ENCODE peak calls at places on chromosome 12, in eight cellular contexts. One of them, this sample, is unnamed.

GRCh38 chr12:67091204-67091603 is 178.0 kb upstream of the CAND1 start:
- DNase-seq in WTC11: no peak
- DNase-seq in body of pancreas: peak
- DNase-seq in glutamatergic neuron: no peak
- DNase-seq in AG10803: no peak
- DNase-seq in HFF-Myc: no peak
- DNase-seq in neural crest cell: no peak
- DNase-seq in GM12865: no peak
- DNase-seq in this sample: no peak

GRCh38 chr12:92987362-92987761 is 58.3 kb upstream of the EEA1 start:
- DNase-seq in WTC11: no peak
- DNase-seq in body of pancreas: peak
- DNase-seq in glutamatergic neuron: no peak
- DNase-seq in AG10803: peak
- DNase-seq in HFF-Myc: peak
- DNase-seq in neural crest cell: peak
- DNase-seq in GM12865: peak
- DNase-seq in this sample: no peak

GRCh38 chr12:119061208-119061796 is 80.0 kb downstream of the SRRM4 start:
- DNase-seq in WTC11: peak
- DNase-seq in body of pancreas: peak
- DNase-seq in glutamatergic neuron: no peak
- DNase-seq in AG10803: peak
- DNase-seq in HFF-Myc: peak
- DNase-seq in neural crest cell: peak
- DNase-seq in GM12865: peak
- DNase-seq in this sample: peak

GRCh38 chr12:102799229-102799628 is 117.8 kb downstream of the PAH start:
- DNase-seq in WTC11: no peak
- DNase-seq in body of pancreas: no peak
- DNase-seq in glutamatergic neuron: no peak
- DNase-seq in AG10803: no peak
- DNase-seq in HFF-Myc: no peak
- DNase-seq in neural crest cell: no peak
- DNase-seq in GM12865: no peak
- DNase-seq in this sample: no peak

GRCh38 chr12:116427200-116427932 is 131.8 kb upstream of the MAP1LC3B2 start:
- DNase-seq in WTC11: peak
- DNase-seq in body of pancreas: no peak
- DNase-seq in glutamatergic neuron: no peak
- DNase-seq in AG10803: peak
- DNase-seq in HFF-Myc: no peak
- DNase-seq in neural crest cell: no peak
- DNase-seq in GM12865: no peak
- DNase-seq in this sample: no peak

GRCh38 chr12:80714846-80715245 is 1.9 kb upstream of the MYF5 start:
- DNase-seq in WTC11: no peak
- DNase-seq in body of pancreas: no peak
- DNase-seq in glutamatergic neuron: no peak
- DNase-seq in AG10803: no peak
- DNase-seq in HFF-Myc: no peak
- DNase-seq in neural crest cell: no peak
- DNase-seq in GM12865: no peak
- DNase-seq in this sample: no peak

GRCh38 chr12:110743571-110744093 is 941 bp upstream of the PPP1CC start:
- DNase-seq in WTC11: peak
- DNase-seq in body of pancreas: peak
- DNase-seq in glutamatergic neuron: peak
- DNase-seq in AG10803: no peak
- DNase-seq in HFF-Myc: no peak
- DNase-seq in neural crest cell: peak
- DNase-seq in GM12865: no peak
- DNase-seq in this sample: no peak

GRCh38 chr12:49983892-49984291 is 11.1 kb downstream of the AQP6 start:
- DNase-seq in WTC11: no peak
- DNase-seq in body of pancreas: no peak
- DNase-seq in glutamatergic neuron: no peak
- DNase-seq in AG10803: peak
- DNase-seq in HFF-Myc: peak
- DNase-seq in neural crest cell: no peak
- DNase-seq in GM12865: no peak
- DNase-seq in this sample: no peak

GRCh38 chr12:31215521-31216232 is 110.3 kb downstream of the SINHCAF start:
- DNase-seq in WTC11: no peak
- DNase-seq in body of pancreas: peak
- DNase-seq in glutamatergic neuron: no peak
- DNase-seq in AG10803: no peak
- DNase-seq in HFF-Myc: no peak
- DNase-seq in neural crest cell: no peak
- DNase-seq in GM12865: no peak
- DNase-seq in this sample: no peak

GRCh38 chr12:71636704-71637115 is 26.9 kb downstream of the ZFC3H1 start:
- DNase-seq in WTC11: no peak
- DNase-seq in body of pancreas: peak
- DNase-seq in glutamatergic neuron: no peak
- DNase-seq in AG10803: peak
- DNase-seq in HFF-Myc: peak
- DNase-seq in neural crest cell: no peak
- DNase-seq in GM12865: peak
- DNase-seq in this sample: peak

GRCh38 chr12:48817957-48818830 is at the start of gene CACNB3:
- DNase-seq in WTC11: peak
- DNase-seq in body of pancreas: peak
- DNase-seq in glutamatergic neuron: peak
- DNase-seq in AG10803: peak
- DNase-seq in HFF-Myc: no peak
- DNase-seq in neural crest cell: peak
- DNase-seq in GM12865: peak
- DNase-seq in this sample: peak

GRCh38 chr12:29610473-29611174 is 113.1 kb upstream of the OVCH1 start:
- DNase-seq in WTC11: no peak
- DNase-seq in body of pancreas: no peak
- DNase-seq in glutamatergic neuron: no peak
- DNase-seq in AG10803: no peak
- DNase-seq in HFF-Myc: no peak
- DNase-seq in neural crest cell: no peak
- DNase-seq in GM12865: no peak
- DNase-seq in this sample: no peak

GRCh38 chr12:118189761-118190181 is 53.8 kb downstream of the PEBP1 start:
- DNase-seq in WTC11: peak
- DNase-seq in body of pancreas: peak
- DNase-seq in glutamatergic neuron: peak
- DNase-seq in AG10803: peak
- DNase-seq in HFF-Myc: no peak
- DNase-seq in neural crest cell: peak
- DNase-seq in GM12865: no peak
- DNase-seq in this sample: no peak

GRCh38 chr12:3047961-3048360 is 29.2 kb upstream of the TSPAN9 start:
- DNase-seq in WTC11: peak
- DNase-seq in body of pancreas: no peak
- DNase-seq in glutamatergic neuron: no peak
- DNase-seq in AG10803: no peak
- DNase-seq in HFF-Myc: no peak
- DNase-seq in neural crest cell: no peak
- DNase-seq in GM12865: no peak
- DNase-seq in this sample: no peak

DNA sequence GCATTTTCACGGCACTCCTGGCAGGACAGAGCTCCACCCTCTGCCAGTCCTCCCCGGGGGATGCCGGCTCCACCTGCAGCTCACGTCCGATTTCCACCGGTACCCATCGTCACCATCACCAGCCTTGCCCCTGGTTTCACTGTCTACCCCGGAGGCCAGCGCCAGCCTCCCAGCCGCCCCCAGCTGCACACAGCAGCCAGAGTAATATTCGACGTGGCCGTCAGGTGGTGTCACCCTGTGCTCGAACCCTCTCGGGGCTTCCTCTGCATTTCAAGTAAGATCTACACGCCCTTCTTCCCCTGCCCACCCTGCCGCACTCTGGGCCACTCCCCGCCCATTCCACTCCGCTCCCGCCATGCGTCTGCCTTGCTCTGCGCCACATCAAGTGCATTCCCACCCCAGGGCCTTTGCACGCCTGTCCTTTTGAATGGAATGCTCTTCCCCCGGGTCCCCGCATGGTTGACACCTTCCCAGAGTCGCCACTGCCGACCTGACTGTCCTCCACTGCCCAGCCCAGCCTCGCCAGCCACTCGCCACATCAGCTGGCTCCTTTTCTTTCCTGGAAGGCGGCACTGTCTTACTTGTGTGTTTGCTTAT is 80.3 kb downstream of the ADGRD1 start:
- DNase-seq in WTC11: no peak
- DNase-seq in body of pancreas: no peak
- DNase-seq in glutamatergic neuron: no peak
- DNase-seq in AG10803: no peak
- DNase-seq in HFF-Myc: no peak
- DNase-seq in neural crest cell: no peak
- DNase-seq in GM12865: no peak
- DNase-seq in this sample: no peak
- TF ChIP-seq CTCF in WTC11: no peak
- TF ChIP-seq CTCF in body of pancreas: no peak
- TF ChIP-seq CTCF in glutamatergic neuron: no peak
- TF ChIP-seq CTCF in AG10803: no peak
- TF ChIP-seq CTCF in HFF-Myc: no peak
- TF ChIP-seq CTCF in neural crest cell: no peak
- TF ChIP-seq CTCF in GM12865: no peak
- TF ChIP-seq CTCF in this sample: no peak

GRCh38 chr12:45309826-45310626 is 94.1 kb downstream of the ANO6 start:
- DNase-seq in WTC11: no peak
- DNase-seq in body of pancreas: no peak
- DNase-seq in glutamatergic neuron: no peak
- DNase-seq in AG10803: peak
- DNase-seq in HFF-Myc: no peak
- DNase-seq in neural crest cell: no peak
- DNase-seq in GM12865: no peak
- DNase-seq in this sample: no peak
- TF ChIP-seq CTCF in WTC11: no peak
- TF ChIP-seq CTCF in body of pancreas: no peak
- TF ChIP-seq CTCF in glutamatergic neuron: no peak
- TF ChIP-seq CTCF in AG10803: peak
- TF ChIP-seq CTCF in HFF-Myc: no peak
- TF ChIP-seq CTCF in neural crest cell: no peak
- TF ChIP-seq CTCF in GM12865: no peak
- TF ChIP-seq CTCF in this sample: no peak

GRCh38 chr12:65944637-65945036 is 120.4 kb downstream of the HMGA2 start:
- DNase-seq in WTC11: no peak
- DNase-seq in body of pancreas: no peak
- DNase-seq in glutamatergic neuron: no peak
- DNase-seq in AG10803: no peak
- DNase-seq in HFF-Myc: no peak
- DNase-seq in neural crest cell: no peak
- DNase-seq in GM12865: no peak
- DNase-seq in this sample: no peak

GRCh38 chr12:65941388-65941787 is 117.1 kb downstream of the HMGA2 start:
- DNase-seq in WTC11: no peak
- DNase-seq in body of pancreas: no peak
- DNase-seq in glutamatergic neuron: no peak
- DNase-seq in AG10803: peak
- DNase-seq in HFF-Myc: peak
- DNase-seq in neural crest cell: no peak
- DNase-seq in GM12865: no peak
- DNase-seq in this sample: no peak

GRCh38 chr12:65945457-65945856 is 121.2 kb downstream of the HMGA2 start:
- DNase-seq in WTC11: no peak
- DNase-seq in body of pancreas: no peak
- DNase-seq in glutamatergic neuron: no peak
- DNase-seq in AG10803: no peak
- DNase-seq in HFF-Myc: no peak
- DNase-seq in neural crest cell: no peak
- DNase-seq in GM12865: no peak
- DNase-seq in this sample: no peak

GRCh38 chr12:65940744-65941143 is 116.5 kb downstream of the HMGA2 start:
- DNase-seq in WTC11: no peak
- DNase-seq in body of pancreas: no peak
- DNase-seq in glutamatergic neuron: no peak
- DNase-seq in AG10803: no peak
- DNase-seq in HFF-Myc: no peak
- DNase-seq in neural crest cell: no peak
- DNase-seq in GM12865: no peak
- DNase-seq in this sample: no peak

DNA sequence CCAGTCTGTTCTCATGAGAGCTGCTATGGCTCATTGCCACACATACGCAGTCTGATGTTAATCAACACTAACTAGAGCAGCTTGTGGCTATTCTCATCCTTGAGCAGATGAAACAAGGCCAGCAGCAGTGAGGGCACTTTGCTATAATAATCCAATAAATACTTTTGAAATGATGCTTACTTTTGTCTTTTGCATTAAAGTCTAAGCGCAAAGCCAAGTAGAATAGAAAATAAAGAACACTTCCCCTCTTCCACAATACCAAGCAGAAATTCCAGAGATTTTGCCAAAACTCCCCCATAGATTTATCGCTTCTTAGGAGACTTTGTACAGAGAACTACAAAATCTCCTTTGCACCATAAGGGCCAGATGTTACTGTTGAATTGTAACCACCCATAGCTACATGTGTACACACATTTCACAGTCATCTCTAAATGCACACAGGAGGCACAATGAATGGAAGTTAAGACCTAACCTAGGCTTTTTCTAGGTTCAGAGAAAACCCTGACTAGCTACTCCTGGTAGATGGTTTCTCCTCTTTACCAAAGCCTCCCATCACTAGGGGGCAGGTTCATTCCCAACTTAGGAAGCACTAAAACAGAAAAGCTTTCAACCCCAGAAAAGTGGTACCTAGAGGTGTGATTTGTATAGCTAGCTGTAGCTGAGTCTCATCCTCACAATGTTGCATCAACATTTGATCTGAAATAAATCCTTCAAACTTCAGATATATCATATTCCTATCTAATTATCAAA is 119.3 kb downstream of the HMGA2 start:
- DNase-seq in WTC11: no peak
- DNase-seq in body of pancreas: no peak
- DNase-seq in glutamatergic neuron: no peak
- DNase-seq in AG10803: peak
- DNase-seq in HFF-Myc: peak
- DNase-seq in neural crest cell: no peak
- DNase-seq in GM12865: no peak
- DNase-seq in this sample: no peak
- TF ChIP-seq CTCF in WTC11: no peak
- TF ChIP-seq CTCF in body of pancreas: no peak
- TF ChIP-seq CTCF in glutamatergic neuron: no peak
- TF ChIP-seq CTCF in AG10803: peak
- TF ChIP-seq CTCF in HFF-Myc: peak
- TF ChIP-seq CTCF in neural crest cell: no peak
- TF ChIP-seq CTCF in GM12865: no peak
- TF ChIP-seq CTCF in this sample: no peak

DNA sequence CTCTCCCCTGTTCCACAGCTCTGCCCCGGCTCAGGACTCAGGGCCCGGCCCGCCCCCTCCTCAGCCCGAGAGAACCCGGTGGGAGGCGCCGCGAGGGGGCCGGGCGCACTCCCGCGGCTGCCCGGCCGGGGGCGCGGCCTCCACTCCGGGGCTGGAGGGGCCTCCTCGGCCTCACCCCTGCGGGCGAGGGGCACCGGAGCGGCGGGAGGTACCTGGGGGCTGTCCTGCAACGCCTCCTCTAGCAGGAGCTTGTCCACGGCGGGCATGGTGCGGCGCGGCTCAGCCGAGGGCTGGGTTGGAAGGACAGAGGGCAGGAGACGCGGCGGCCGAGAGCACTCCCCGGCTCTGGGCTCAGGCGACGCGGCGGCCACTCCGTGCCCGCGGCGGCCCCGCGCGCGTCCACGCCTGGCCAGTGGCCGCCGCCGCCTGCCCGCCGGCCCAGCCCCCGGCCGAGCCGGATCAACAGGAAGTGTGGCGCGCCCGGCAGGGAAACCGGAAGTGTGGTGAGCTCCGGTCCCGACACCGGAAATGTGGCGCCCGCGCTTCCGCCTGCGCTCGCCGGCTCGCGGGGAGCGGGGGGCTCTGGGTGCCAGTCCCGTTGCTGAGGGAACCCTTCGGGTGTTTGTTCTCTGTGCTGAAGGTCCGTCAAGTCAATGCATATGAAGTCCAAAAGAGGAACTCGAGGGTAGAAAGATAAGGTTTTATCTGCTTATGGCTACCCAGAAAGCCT is at the start of gene APPL2:
- DNase-seq in WTC11: peak
- DNase-seq in body of pancreas: peak
- DNase-seq in glutamatergic neuron: peak
- DNase-seq in AG10803: peak
- DNase-seq in HFF-Myc: no peak
- DNase-seq in neural crest cell: peak
- DNase-seq in GM12865: peak
- DNase-seq in this sample: peak
- TF ChIP-seq CTCF in WTC11: no peak
- TF ChIP-seq CTCF in body of pancreas: peak
- TF ChIP-seq CTCF in glutamatergic neuron: peak
- TF ChIP-seq CTCF in AG10803: no peak
- TF ChIP-seq CTCF in HFF-Myc: no peak
- TF ChIP-seq CTCF in neural crest cell: peak
- TF ChIP-seq CTCF in GM12865: peak
- TF ChIP-seq CTCF in this sample: peak